ENCODE peak calls at places on chromosomes 2 and 18, in five cellular contexts. I, N, Y, D and Q are unnamed samples.

GRCh38 chr2:207173651-207174050 is 7.9 kb upstream of the KLF7 start:
- DNase-seq in D (no peak), I (no peak), Y (no peak), N (no peak), Q (no peak)

GRCh38 chr2:43484323-43484930 is 111.4 kb downstream of the THADA start:
- DNase-seq in Y (peak), D (no peak), I (no peak), N (no peak), Q (peak)

GRCh38 chr2:26067980-26068507 is 34.2 kb downstream of the RAB10 start:
- DNase-seq in N (no peak), Y (no peak), D (no peak), I (no peak), Q (no peak)

GRCh38 chr18:37565985-37566478 is 434 bp upstream of the CELF4 start:
- DNase-seq in I (no peak), D (no peak), Y (peak), N (peak), Q (peak)

GRCh38 chr18:30908381-30908780 is 134.2 kb downstream of the DSC3 start:
- DNase-seq in D (no peak), N (no peak), Y (no peak), I (no peak), Q (no peak)

GRCh38 chr2:220006152-220006551 is 378.7 kb downstream of the SLC4A3 start:
- DNase-seq in N (no peak), D (no peak), I (no peak), Y (peak), Q (peak)

GRCh38 chr18:75309564-75309963 is 99.0 kb downstream of the TSHZ1 start:
- DNase-seq in Y (no peak), I (no peak), N (no peak), D (no peak), Q (no peak)

GRCh38 chr2:95022309-95023221 is 2.9 kb upstream of the MAL start:
- DNase-seq in Y (peak), D (no peak), I (no peak), N (peak), Q (peak)

GRCh38 chr18:28510210-28510609 is 333.3 kb upstream of the CDH2 start:
- DNase-seq in I (no peak), N (no peak), D (no peak), Y (no peak), Q (no peak)

GRCh38 chr2:199704358-199705238 is 146.4 kb downstream of the FTCDNL1 start:
- DNase-seq in D (no peak), N (no peak), Y (peak), I (no peak), Q (peak)

GRCh38 chr2:179273461-179273962 is 8.9 kb upstream of the SESTD1 start:
- DNase-seq in N (no peak), I (no peak), D (no peak), Y (no peak), Q (no peak)

GRCh38 chr2:191933307-191934105 is 86.6 kb upstream of the CAVIN2 start:
- DNase-seq in Y (peak), N (no peak), D (no peak), I (no peak), Q (peak)

GRCh38 chr2:67255933-67256615 is 141.1 kb upstream of the ETAA1 start:
- DNase-seq in D (no peak), N (no peak), Y (peak), I (no peak), Q (peak)

GRCh38 chr2:182540236-182540635 is 113.4 kb upstream of the PDE1A start:
- DNase-seq in Y (no peak), N (no peak), D (no peak), I (no peak), Q (peak)

GRCh38 chr18:31553800-31554199 is 37.9 kb upstream of the TTR start:
- DNase-seq in N (no peak), D (no peak), Y (peak), I (no peak), Q (no peak)

GRCh38 chr2:222897898-222898297 is 37.1 kb downstream of the ACSL3 start:
- DNase-seq in N (no peak), Y (no peak), I (no peak), D (no peak), Q (no peak)

DNA sequence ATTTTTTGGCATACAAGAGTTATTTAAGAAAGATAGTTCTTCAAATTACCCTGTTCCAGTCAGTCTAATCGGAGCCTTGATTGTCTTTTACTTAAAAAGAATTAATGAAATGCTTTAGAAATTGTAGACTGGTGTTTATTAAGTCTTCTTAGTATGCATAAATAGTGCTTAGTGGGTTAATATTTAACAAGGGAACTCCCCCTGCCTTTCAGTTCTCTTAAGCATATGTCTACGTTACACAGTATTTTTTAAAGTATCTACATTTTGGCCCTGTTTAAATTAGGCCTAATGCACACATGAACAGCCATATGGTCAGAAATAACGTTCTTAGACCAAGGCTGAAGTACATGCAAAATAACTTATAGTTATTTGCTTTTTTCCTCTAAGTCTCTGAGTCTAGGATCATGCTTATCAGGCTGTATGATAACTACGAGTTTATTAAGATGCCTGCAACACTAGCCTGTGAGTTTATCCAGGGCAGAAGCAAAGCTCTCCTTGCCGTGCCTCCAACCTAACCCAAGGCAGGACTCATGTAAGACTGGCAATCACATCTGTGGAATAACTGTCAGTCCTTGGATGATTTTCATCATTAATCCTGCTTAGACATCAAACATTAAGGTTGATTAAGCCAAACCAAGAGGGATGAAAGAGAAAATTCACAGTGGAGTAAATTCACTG is 6.7 kb downstream of the BCL2 start:
- DNase-seq in Y (no peak), D (no peak), N (no peak), I (no peak), Q (no peak)
- H3K4me3 ChIP-seq in Y (no peak), D (peak), N (no peak), I (no peak), Q (no peak)

GRCh38 chr2:16466821-16467151 is 198.8 kb downstream of the CYRIA start:
- DNase-seq in D (no peak), N (no peak), Y (no peak), I (no peak), Q (no peak)

GRCh38 chr2:16464641-16465040 is 201.0 kb downstream of the CYRIA start:
- DNase-seq in Y (no peak), D (no peak), N (no peak), I (no peak), Q (no peak)

GRCh38 chr2:16466133-16466820 is 199.4 kb downstream of the CYRIA start:
- DNase-seq in D (no peak), Y (no peak), N (no peak), I (no peak), Q (no peak)

GRCh38 chr2:16462965-16463364 is 202.7 kb downstream of the CYRIA start:
- DNase-seq in Y (no peak), D (no peak), I (no peak), N (no peak), Q (no peak)

GRCh38 chr2:16461672-16462071 is 204.0 kb downstream of the CYRIA start:
- DNase-seq in I (no peak), N (no peak), D (no peak), Y (no peak), Q (no peak)
- TF ChIP-seq CTCF in I (no peak), N (peak), D (no peak), Y (no peak), Q (no peak)

GRCh38 chr2:69175795-69176715 is 163.1 kb downstream of the ANTXR1 start:
- DNase-seq in D (no peak), I (no peak), Y (no peak), N (no peak), Q (no peak)

GRCh38 chr2:69173706-69174105 is 160.7 kb downstream of the ANTXR1 start:
- DNase-seq in Y (no peak), N (no peak), I (no peak), D (no peak), Q (peak)

GRCh38 chr2:69177785-69178636 is 165.0 kb downstream of the ANTXR1 start:
- DNase-seq in Y (peak), I (peak), D (no peak), N (peak), Q (peak)

GRCh38 chr2:69180227-69180626 is 167.2 kb downstream of the ANTXR1 start:
- DNase-seq in N (no peak), I (no peak), Y (no peak), D (no peak), Q (no peak)

DNA sequence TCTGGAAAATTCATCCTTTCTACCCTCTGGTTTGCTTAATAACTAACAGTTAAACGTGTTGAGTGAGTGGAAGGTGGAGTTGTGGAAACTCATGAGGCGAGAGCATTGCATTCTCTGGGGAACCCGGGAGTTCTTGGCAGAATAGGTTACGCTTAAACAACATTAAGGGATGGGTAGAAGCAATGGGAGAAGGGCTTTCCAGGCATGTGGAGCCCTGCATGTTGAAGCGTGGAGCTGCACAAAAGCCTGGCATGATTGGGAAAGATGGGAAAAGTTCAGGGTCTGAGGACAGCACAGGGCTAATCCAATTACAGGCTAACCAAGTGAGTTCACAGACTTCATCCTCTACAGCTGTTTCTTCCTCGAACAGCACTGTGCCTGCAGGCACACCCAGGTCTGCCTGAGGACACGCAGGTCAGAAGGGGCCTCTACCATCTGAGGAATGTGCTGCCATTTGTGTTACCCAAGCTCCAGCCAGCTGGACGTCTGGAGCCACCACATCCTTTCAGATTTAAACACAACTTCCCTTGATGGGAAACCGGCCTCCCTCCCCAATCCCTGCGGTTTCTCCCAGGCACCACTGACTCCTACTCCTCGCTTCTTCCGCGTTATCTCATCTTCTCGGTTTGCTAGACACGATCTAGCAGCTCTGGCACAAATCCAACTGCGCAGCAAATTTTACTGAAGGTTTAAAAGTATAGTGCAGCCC is 164.2 kb downstream of the ANTXR1 start:
- DNase-seq in D (no peak), Y (peak), I (peak), N (peak), Q (peak)
- H3K4me3 ChIP-seq in D (no peak), Y (no peak), I (peak), N (peak), Q (no peak)

GRCh38 chr2:50318147-50318546 is 713.8 kb downstream of the NRXN1 start:
- DNase-seq in D (no peak), I (no peak), Y (no peak), N (no peak), Q (no peak)
- TF ChIP-seq CTCF in D (no peak), I (no peak), Y (no peak), N (no peak), Q (no peak)

GRCh38 chr18:55265916-55266488 is 306.7 kb upstream of the CCDC68 start:
- DNase-seq in Y (peak), I (no peak), D (no peak), N (no peak), Q (no peak)

GRCh38 chr18:55266981-55267380 is 307.7 kb upstream of the CCDC68 start:
- DNase-seq in Y (peak), I (no peak), N (no peak), D (no peak), Q (no peak)

GRCh38 chr18:55268629-55269275 is 309.5 kb upstream of the CCDC68 start:
- DNase-seq in D (no peak), N (no peak), Y (no peak), I (no peak), Q (no peak)

GRCh38 chr18:55269632-55270031 is 310.4 kb upstream of the CCDC68 start:
- DNase-seq in N (no peak), I (no peak), D (no peak), Y (no peak), Q (no peak)

GRCh38 chr18:55268146-55268545 is 308.9 kb upstream of the CCDC68 start:
- DNase-seq in Y (no peak), N (no peak), D (no peak), I (no peak), Q (no peak)
- H3K4me3 ChIP-seq in Y (no peak), N (no peak), D (no peak), I (no peak), Q (no peak)

GRCh38 chr2:1930376-1930775 is 186.1 kb upstream of the PXDN start:
- DNase-seq in I (no peak), N (no peak), D (no peak), Y (no peak), Q (no peak)

GRCh38 chr2:1927896-1928568 is 183.7 kb upstream of the PXDN start:
- DNase-seq in Y (no peak), I (no peak), N (no peak), D (no peak), Q (no peak)

GRCh38 chr2:1929001-1929400 is 184.7 kb upstream of the PXDN start:
- DNase-seq in I (no peak), Y (no peak), N (no peak), D (no peak), Q (no peak)

GRCh38 chr2:1930956-1931914 is 186.9 kb upstream of the PXDN start:
- DNase-seq in I (no peak), N (no peak), Y (no peak), D (no peak), Q (no peak)

GRCh38 chr2:1929962-1930361 is 185.6 kb upstream of the PXDN start:
- DNase-seq in N (no peak), Y (no peak), I (no peak), D (no peak), Q (no peak)
- TF ChIP-seq CTCF in N (no peak), Y (no peak), I (no peak), D (no peak), Q (no peak)

GRCh38 chr2:234241656-234242445 is 191.3 kb downstream of the SPP2 start:
- DNase-seq in D (peak), N (no peak), I (no peak), Y (peak), Q (peak)

GRCh38 chr2:234242446-234242810 is 191.9 kb downstream of the SPP2 start:
- DNase-seq in D (no peak), N (no peak), Y (no peak), I (no peak), Q (no peak)

GRCh38 chr2:234245945-234246344 is 195.4 kb downstream of the SPP2 start:
- DNase-seq in I (no peak), D (peak), N (no peak), Y (peak), Q (peak)

GRCh38 chr2:234240917-234241316 is 190.4 kb downstream of the SPP2 start:
- DNase-seq in N (no peak), D (peak), Y (peak), I (no peak), Q (peak)

DNA sequence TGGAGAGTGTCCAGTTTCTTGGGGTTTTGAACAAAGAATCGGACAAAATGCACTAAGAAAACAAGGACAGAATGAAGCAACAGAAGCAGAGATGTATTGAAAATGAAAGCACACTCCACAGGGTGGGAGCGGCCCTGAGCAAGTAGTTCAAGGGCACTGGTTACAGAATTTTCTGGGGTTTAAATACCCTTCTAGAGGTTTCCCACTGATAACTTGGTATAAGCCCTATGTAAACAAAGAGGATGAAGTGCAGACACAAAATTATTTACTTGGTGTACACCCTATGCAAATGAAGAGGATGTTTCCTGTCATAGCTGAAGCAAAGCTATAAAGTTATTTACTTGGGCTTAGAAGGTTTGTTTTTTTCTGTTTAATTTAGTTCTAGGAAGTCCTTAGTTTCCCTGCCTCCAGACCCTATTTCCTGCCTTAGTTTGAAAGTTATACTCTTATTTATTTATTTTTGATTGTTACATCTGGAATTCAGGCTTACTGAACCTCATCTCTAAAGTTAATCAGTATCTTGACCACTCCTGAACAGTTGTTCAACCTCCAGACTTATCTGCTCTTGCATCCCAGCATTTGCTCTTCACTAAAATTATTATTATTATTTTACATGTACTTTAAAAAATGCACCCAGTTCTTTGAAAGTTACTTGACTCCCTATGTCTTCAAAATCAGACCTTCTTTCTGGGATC is 193.5 kb downstream of the SPP2 start:
- DNase-seq in Y (no peak), I (no peak), N (no peak), D (peak), Q (peak)
- H3K4me3 ChIP-seq in Y (no peak), I (no peak), N (no peak), D (no peak), Q (no peak)

GRCh38 chr2:168244318-168244717 is 3.1 kb downstream of the STK39 start:
- DNase-seq in Y (no peak), I (no peak), N (peak), D (no peak), Q (no peak)

GRCh38 chr2:168246072-168246482 is 1.3 kb downstream of the STK39 start:
- DNase-seq in N (no peak), I (no peak), D (no peak), Y (no peak), Q (no peak)

GRCh38 chr2:168246483-168247340 is 683 bp downstream of the STK39 start:
- DNase-seq in N (peak), I (peak), Y (peak), D (no peak), Q (peak)

GRCh38 chr2:168245074-168245825 is 2.1 kb downstream of the STK39 start:
- DNase-seq in N (no peak), Y (no peak), D (no peak), I (no peak), Q (no peak)

GRCh38 chr2:168247341-168248305 is at the start of gene STK39:
- DNase-seq in Y (peak), N (peak), D (no peak), I (peak), Q (peak)
- TF ChIP-seq CTCF in Y (no peak), N (no peak), D (no peak), I (no peak), Q (no peak)

GRCh38 chr18:22174341-22175148 is 5.2 kb downstream of the GATA6 start:
- DNase-seq in N (no peak), D (no peak), I (no peak), Y (no peak), Q (peak)
- H3K4me3 ChIP-seq in N (peak), D (no peak), I (peak), Y (no peak), Q (no peak)